ENCODE peak calls at places on chromosomes 2 and 18, in six cellular contexts. One of them, this sample, is unnamed.

GRCh38 chr2:209642146-209642815 is 129.4 kb upstream of the UNC80 start:
- DNase-seq in CD8-positive, alpha-beta T cell: no peak
- DNase-seq in adrenal gland: no peak
- DNase-seq in spleen: no peak
- DNase-seq in fibroblast of lung: no peak
- DNase-seq in CD4-positive, alpha-beta T cell: no peak
- DNase-seq in this sample: peak; percentile 14

GRCh38 chr18:3452750-3453539 is 3.0 kb downstream of the TGIF1 start:
- DNase-seq in adrenal gland: peak; percentile 33
- DNase-seq in CD8-positive, alpha-beta T cell: no peak
- DNase-seq in spleen: no peak
- DNase-seq in CD4-positive, alpha-beta T cell: no peak
- DNase-seq in fibroblast of lung: peak; percentile 48
- DNase-seq in this sample: no peak

GRCh38 chr2:197777823-197778407 is 7.2 kb downstream of the BOLL start:
- DNase-seq in CD4-positive, alpha-beta T cell: no peak
- DNase-seq in CD8-positive, alpha-beta T cell: no peak
- DNase-seq in adrenal gland: no peak
- DNase-seq in spleen: no peak
- DNase-seq in fibroblast of lung: peak; percentile 66
- DNase-seq in this sample: peak; percentile 69

GRCh38 chr2:235614900-235615712 is 121.3 kb downstream of the AGAP1 start:
- DNase-seq in adrenal gland: peak; percentile 45
- DNase-seq in CD8-positive, alpha-beta T cell: no peak
- DNase-seq in fibroblast of lung: peak; percentile 93
- DNase-seq in CD4-positive, alpha-beta T cell: no peak
- DNase-seq in spleen: no peak
- DNase-seq in this sample: peak; percentile 94

GRCh38 chr2:198054299-198054698 is 249.9 kb downstream of the PLCL1 start:
- DNase-seq in adrenal gland: peak; percentile 35
- DNase-seq in CD8-positive, alpha-beta T cell: no peak
- DNase-seq in CD4-positive, alpha-beta T cell: peak; percentile 27
- DNase-seq in fibroblast of lung: peak; percentile 52
- DNase-seq in spleen: no peak
- DNase-seq in this sample: peak; percentile 48

GRCh38 chr2:170456914-170457313 is 258.2 kb upstream of the SP5 start:
- DNase-seq in CD4-positive, alpha-beta T cell: no peak
- DNase-seq in CD8-positive, alpha-beta T cell: no peak
- DNase-seq in fibroblast of lung: no peak
- DNase-seq in spleen: no peak
- DNase-seq in adrenal gland: no peak
- DNase-seq in this sample: no peak

GRCh38 chr2:221571391-221572179 is 519 bp downstream of the EPHA4 start:
- DNase-seq in spleen: peak; percentile 86
- DNase-seq in fibroblast of lung: peak; percentile 54
- DNase-seq in adrenal gland: peak; percentile 42
- DNase-seq in CD4-positive, alpha-beta T cell: peak; percentile 15
- DNase-seq in CD8-positive, alpha-beta T cell: peak; percentile 70
- DNase-seq in this sample: peak; percentile 38

GRCh38 chr2:105103481-105103880 is 65.6 kb downstream of the MRPS9 start:
- DNase-seq in spleen: no peak
- DNase-seq in adrenal gland: no peak
- DNase-seq in CD8-positive, alpha-beta T cell: no peak
- DNase-seq in CD4-positive, alpha-beta T cell: no peak
- DNase-seq in fibroblast of lung: no peak
- DNase-seq in this sample: no peak

GRCh38 chr2:88097891-88098557 is 29.8 kb downstream of the FABP1 start:
- DNase-seq in CD8-positive, alpha-beta T cell: no peak
- DNase-seq in spleen: no peak
- DNase-seq in adrenal gland: no peak
- DNase-seq in fibroblast of lung: no peak
- DNase-seq in CD4-positive, alpha-beta T cell: no peak
- DNase-seq in this sample: no peak

GRCh38 chr2:3309496-3310355 is 67.9 kb downstream of the EIPR1 start:
- DNase-seq in CD4-positive, alpha-beta T cell: no peak
- DNase-seq in CD8-positive, alpha-beta T cell: no peak
- DNase-seq in fibroblast of lung: no peak
- DNase-seq in adrenal gland: peak; percentile 56
- DNase-seq in spleen: peak; percentile 62
- DNase-seq in this sample: no peak

GRCh38 chr2:42216712-42217111 is 47.6 kb downstream of the EML4 start:
- DNase-seq in CD4-positive, alpha-beta T cell: no peak
- DNase-seq in CD8-positive, alpha-beta T cell: no peak
- DNase-seq in adrenal gland: no peak
- DNase-seq in fibroblast of lung: peak; percentile 91
- DNase-seq in spleen: no peak
- DNase-seq in this sample: peak; percentile 74

GRCh38 chr2:100271210-100271609 is 51.1 kb downstream of the LONRF2 start:
- DNase-seq in CD4-positive, alpha-beta T cell: no peak
- DNase-seq in CD8-positive, alpha-beta T cell: no peak
- DNase-seq in spleen: no peak
- DNase-seq in adrenal gland: no peak
- DNase-seq in fibroblast of lung: no peak
- DNase-seq in this sample: no peak

GRCh38 chr2:201654611-201655384 is 11.5 kb upstream of the TMEM237 start:
- DNase-seq in CD4-positive, alpha-beta T cell: no peak
- DNase-seq in fibroblast of lung: peak; percentile 56
- DNase-seq in CD8-positive, alpha-beta T cell: no peak
- DNase-seq in spleen: no peak
- DNase-seq in adrenal gland: no peak
- DNase-seq in this sample: peak; percentile 93

GRCh38 chr2:100940766-100941645 is 61.1 kb upstream of the RPL31 start:
- DNase-seq in fibroblast of lung: peak; percentile 53
- DNase-seq in spleen: no peak
- DNase-seq in CD8-positive, alpha-beta T cell: peak; percentile 45
- DNase-seq in adrenal gland: no peak
- DNase-seq in CD4-positive, alpha-beta T cell: no peak
- DNase-seq in this sample: no peak

GRCh38 chr2:239803764-239804111 is 221.4 kb downstream of the NDUFA10 start:
- DNase-seq in adrenal gland: no peak
- DNase-seq in fibroblast of lung: no peak
- DNase-seq in spleen: no peak
- DNase-seq in CD8-positive, alpha-beta T cell: no peak
- DNase-seq in CD4-positive, alpha-beta T cell: no peak
- DNase-seq in this sample: no peak

GRCh38 chr18:45874501-45875184 is 49.2 kb downstream of the SIGLEC15 start:
- DNase-seq in spleen: no peak
- DNase-seq in CD4-positive, alpha-beta T cell: no peak
- DNase-seq in fibroblast of lung: no peak
- DNase-seq in adrenal gland: no peak
- DNase-seq in CD8-positive, alpha-beta T cell: peak; percentile 59
- DNase-seq in this sample: no peak

GRCh38 chr2:102226171-102226570 is 39.3 kb downstream of the IL1RL2 start:
- DNase-seq in fibroblast of lung: no peak
- DNase-seq in CD8-positive, alpha-beta T cell: no peak
- DNase-seq in spleen: no peak
- DNase-seq in adrenal gland: no peak
- DNase-seq in CD4-positive, alpha-beta T cell: no peak
- DNase-seq in this sample: no peak

GRCh38 chr2:61694312-61695274 is 156.4 kb upstream of the XPO1 start:
- DNase-seq in CD8-positive, alpha-beta T cell: peak; percentile 89
- DNase-seq in fibroblast of lung: peak; percentile 89
- DNase-seq in spleen: peak; percentile 99
- DNase-seq in CD4-positive, alpha-beta T cell: peak; percentile 79
- DNase-seq in adrenal gland: peak; percentile 97
- DNase-seq in this sample: peak; percentile 89

GRCh38 chr2:48050711-48051110 is 144.4 kb upstream of the FBXO11 start:
- DNase-seq in spleen: no peak
- DNase-seq in CD8-positive, alpha-beta T cell: no peak
- DNase-seq in CD4-positive, alpha-beta T cell: no peak
- DNase-seq in fibroblast of lung: no peak
- DNase-seq in adrenal gland: no peak
- DNase-seq in this sample: no peak
- TF ChIP-seq CTCF in spleen: no peak
- TF ChIP-seq CTCF in CD8-positive, alpha-beta T cell: no peak
- TF ChIP-seq CTCF in CD4-positive, alpha-beta T cell: no peak
- TF ChIP-seq CTCF in fibroblast of lung: no peak
- TF ChIP-seq CTCF in adrenal gland: no peak
- TF ChIP-seq CTCF in this sample: no peak

DNA sequence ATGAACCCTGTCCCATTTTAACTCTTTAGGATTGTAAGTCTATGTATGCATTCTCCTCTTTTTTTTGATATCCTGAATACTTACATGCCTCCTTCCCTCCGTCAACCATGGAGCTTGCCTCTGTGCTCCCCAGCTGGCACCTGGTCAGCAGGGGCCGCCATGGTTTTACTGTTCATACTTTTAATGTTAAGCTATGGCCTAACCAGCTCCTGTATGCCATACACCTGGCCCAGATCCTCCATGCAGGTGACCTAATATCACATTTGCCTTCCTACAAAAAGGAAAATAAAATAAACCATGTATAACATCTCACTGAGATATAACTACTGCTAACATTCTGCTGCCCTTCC is 283.1 kb upstream of the TRIB2 start:
- DNase-seq in CD4-positive, alpha-beta T cell: no peak
- DNase-seq in CD8-positive, alpha-beta T cell: no peak
- DNase-seq in fibroblast of lung: no peak
- DNase-seq in spleen: no peak
- DNase-seq in adrenal gland: no peak
- DNase-seq in this sample: no peak
- TF ChIP-seq CTCF in CD4-positive, alpha-beta T cell: no peak
- TF ChIP-seq CTCF in CD8-positive, alpha-beta T cell: no peak
- TF ChIP-seq CTCF in fibroblast of lung: no peak
- TF ChIP-seq CTCF in spleen: no peak
- TF ChIP-seq CTCF in adrenal gland: no peak
- TF ChIP-seq CTCF in this sample: no peak

GRCh38 chr18:55384115-55384514 is 203.9 kb downstream of the TCF4 start:
- DNase-seq in CD8-positive, alpha-beta T cell: no peak
- DNase-seq in spleen: no peak
- DNase-seq in fibroblast of lung: no peak
- DNase-seq in CD4-positive, alpha-beta T cell: no peak
- DNase-seq in adrenal gland: no peak
- DNase-seq in this sample: no peak

GRCh38 chr18:55382277-55382805 is 205.7 kb downstream of the TCF4 start:
- DNase-seq in CD4-positive, alpha-beta T cell: no peak
- DNase-seq in adrenal gland: no peak
- DNase-seq in fibroblast of lung: no peak
- DNase-seq in CD8-positive, alpha-beta T cell: no peak
- DNase-seq in spleen: no peak
- DNase-seq in this sample: no peak

GRCh38 chr18:55385770-55386169 is 202.2 kb downstream of the TCF4 start:
- DNase-seq in adrenal gland: no peak
- DNase-seq in spleen: no peak
- DNase-seq in CD4-positive, alpha-beta T cell: no peak
- DNase-seq in fibroblast of lung: no peak
- DNase-seq in CD8-positive, alpha-beta T cell: no peak
- DNase-seq in this sample: no peak

GRCh38 chr18:55386545-55386944 is 201.4 kb downstream of the TCF4 start:
- DNase-seq in fibroblast of lung: no peak
- DNase-seq in CD8-positive, alpha-beta T cell: no peak
- DNase-seq in CD4-positive, alpha-beta T cell: no peak
- DNase-seq in adrenal gland: no peak
- DNase-seq in spleen: no peak
- DNase-seq in this sample: no peak

DNA sequence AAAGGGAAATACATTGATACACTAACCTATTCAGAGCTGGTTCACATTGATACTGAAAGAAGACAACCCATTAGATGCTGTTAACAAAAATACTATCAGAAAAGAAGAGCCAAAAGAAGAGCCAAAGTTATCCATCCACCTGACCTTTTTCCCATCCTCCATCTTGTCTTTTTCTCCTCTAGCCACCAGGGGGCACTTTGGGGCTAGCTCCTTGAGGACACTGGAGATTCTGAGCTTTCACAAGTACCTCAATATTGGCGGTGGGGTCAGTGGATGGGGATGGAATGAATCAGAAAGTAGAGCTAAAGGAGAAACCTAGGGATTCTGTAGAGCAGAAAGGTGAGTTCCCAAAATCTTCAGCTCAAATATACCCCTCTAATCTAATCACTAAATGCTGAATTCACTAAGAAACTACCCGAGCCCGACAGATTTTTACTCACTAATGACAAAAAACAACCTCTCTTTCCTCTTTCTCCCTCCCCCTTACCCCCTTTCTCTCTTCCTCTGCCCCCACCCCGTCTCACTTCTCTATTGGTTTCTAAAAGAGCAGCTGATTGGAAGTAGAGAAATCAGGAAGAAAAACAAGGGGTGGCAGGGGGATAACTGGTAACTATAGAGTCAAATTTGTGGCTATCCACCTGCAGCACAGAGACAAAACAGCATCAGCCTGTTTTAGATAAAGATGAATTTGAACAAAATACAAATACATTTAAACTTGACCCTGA is 203.3 kb downstream of the TCF4 start:
- DNase-seq in CD8-positive, alpha-beta T cell: no peak
- DNase-seq in fibroblast of lung: peak; percentile 62
- DNase-seq in adrenal gland: peak; percentile 51
- DNase-seq in CD4-positive, alpha-beta T cell: no peak
- DNase-seq in spleen: no peak
- DNase-seq in this sample: peak; percentile 73
- TF ChIP-seq CTCF in CD8-positive, alpha-beta T cell: no peak
- TF ChIP-seq CTCF in fibroblast of lung: peak; percentile 63
- TF ChIP-seq CTCF in adrenal gland: peak; percentile 58
- TF ChIP-seq CTCF in CD4-positive, alpha-beta T cell: no peak
- TF ChIP-seq CTCF in spleen: peak; percentile 50
- TF ChIP-seq CTCF in this sample: peak; percentile 84

DNA sequence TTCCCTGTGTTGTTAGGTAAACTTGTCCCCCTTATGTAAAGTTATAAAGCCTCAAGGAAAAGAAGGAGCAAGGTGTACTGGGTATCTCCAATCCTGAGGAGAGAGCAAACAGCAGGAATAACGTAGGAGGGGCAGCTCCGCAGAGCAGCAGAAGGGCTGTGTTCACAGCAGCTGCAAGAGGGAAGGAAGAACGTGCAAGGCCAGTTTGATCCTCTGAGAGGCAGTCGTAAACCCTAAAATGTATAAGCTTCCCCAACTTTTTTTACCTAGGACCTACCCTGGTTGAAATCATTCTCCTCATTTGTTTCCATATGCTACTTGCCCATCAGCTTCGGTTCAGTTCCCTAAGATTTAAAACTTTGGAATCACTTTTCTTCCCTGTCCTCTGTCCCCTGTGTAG is 51.9 kb upstream of the MAP3K20 start:
- DNase-seq in fibroblast of lung: no peak
- DNase-seq in spleen: no peak
- DNase-seq in adrenal gland: no peak
- DNase-seq in CD4-positive, alpha-beta T cell: no peak
- DNase-seq in CD8-positive, alpha-beta T cell: no peak
- DNase-seq in this sample: no peak
- TF ChIP-seq CTCF in fibroblast of lung: no peak
- TF ChIP-seq CTCF in spleen: no peak
- TF ChIP-seq CTCF in adrenal gland: no peak
- TF ChIP-seq CTCF in CD4-positive, alpha-beta T cell: no peak
- TF ChIP-seq CTCF in CD8-positive, alpha-beta T cell: no peak
- TF ChIP-seq CTCF in this sample: no peak